ENCODE peak calls at places on chromosomes 6 and 20, in four cellular contexts. S is nucleus accumbens, C is H4, T is ovary. J is an unnamed sample.

GRCh38 chr6:25180630-25181375 is 98.4 kb upstream of the CARMIL1 start:
- DNase-seq in T (no peak), C (no peak), S (no peak), J (no peak)

GRCh38 chr20:7742479-7742878 is 197.8 kb downstream of the HAO1 start:
- DNase-seq in T (no peak), S (no peak), C (peak), J (no peak)

GRCh38 chr20:52313335-52313963 is 121.9 kb upstream of the ZFP64 start:
- DNase-seq in S (peak), C (peak), T (no peak), J (no peak)

GRCh38 chr6:21310736-21311135 is 282.8 kb upstream of the SOX4 start:
- DNase-seq in C (no peak), T (no peak), S (no peak), J (no peak)

GRCh38 chr6:52399511-52400315 is 20.4 kb upstream of the EFHC1 start:
- DNase-seq in T (peak), S (peak), C (peak), J (peak)

GRCh38 chr20:35055445-35056276 is 36.9 kb downstream of the TRPC4AP start:
- DNase-seq in C (no peak), T (no peak), S (no peak), J (no peak)

GRCh38 chr6:10465633-10466499 is 51.0 kb upstream of the TFAP2A start:
- DNase-seq in T (no peak), C (peak), S (no peak), J (no peak)

GRCh38 chr20:20465259-20465658 is 97.4 kb downstream of the INSM1 start:
- DNase-seq in T (no peak), S (no peak), C (no peak), J (no peak)

GRCh38 chr20:19520261-19520660 is 237.8 kb upstream of the RIN2 start:
- DNase-seq in C (no peak), S (no peak), T (no peak), J (no peak)

GRCh38 chr6:36724514-36725385 is 27.1 kb downstream of the RAB44 start:
- DNase-seq in C (peak), S (peak), T (peak), J (no peak)

GRCh38 chr20:63707558-63708300 is at the start of the genes ARFRP1 and ZGPAT:
- DNase-seq in T (peak), C (peak), S (peak), J (peak)

J was measured in central memory CD4-positive, alpha-beta T cell.